ENCODE peak calls at places on chromosomes 2 and 18, in six cellular contexts. One of them, this sample, is unnamed.

GRCh38 chr2:42169869-42170465 is 814 bp downstream of the EML4 start:
- DNase-seq in neuronal stem cell: no peak
- DNase-seq in astrocyte: no peak
- DNase-seq in GM12865: peak
- DNase-seq in MM.1S: peak
- DNase-seq in T-helper 9 cell: no peak
- DNase-seq in this sample: no peak

GRCh38 chr2:127052068-127052770 is 54.7 kb downstream of the BIN1 start:
- DNase-seq in neuronal stem cell: no peak
- DNase-seq in astrocyte: no peak
- DNase-seq in GM12865: no peak
- DNase-seq in MM.1S: no peak
- DNase-seq in T-helper 9 cell: no peak
- DNase-seq in this sample: no peak

GRCh38 chr2:202056611-202057010 is 16.4 kb upstream of the KIAA2012 start:
- DNase-seq in neuronal stem cell: no peak
- DNase-seq in astrocyte: no peak
- DNase-seq in GM12865: peak
- DNase-seq in MM.1S: no peak
- DNase-seq in T-helper 9 cell: no peak
- DNase-seq in this sample: no peak

GRCh38 chr2:149223472-149224062 is 106.8 kb upstream of the LYPD6 start:
- DNase-seq in neuronal stem cell: no peak
- DNase-seq in astrocyte: no peak
- DNase-seq in GM12865: no peak
- DNase-seq in MM.1S: no peak
- DNase-seq in T-helper 9 cell: no peak
- DNase-seq in this sample: no peak

GRCh38 chr18:62183578-62184195 is 3.2 kb downstream of the PIGN start:
- DNase-seq in neuronal stem cell: peak
- DNase-seq in astrocyte: peak
- DNase-seq in GM12865: peak
- DNase-seq in MM.1S: peak
- DNase-seq in T-helper 9 cell: peak
- DNase-seq in this sample: no peak

GRCh38 chr2:29260151-29260772 is 145.0 kb downstream of the CLIP4 start:
- DNase-seq in neuronal stem cell: no peak
- DNase-seq in astrocyte: peak
- DNase-seq in GM12865: no peak
- DNase-seq in MM.1S: no peak
- DNase-seq in T-helper 9 cell: no peak
- DNase-seq in this sample: no peak

GRCh38 chr2:222568866-222569265 is 87.0 kb downstream of the FARSB start:
- DNase-seq in neuronal stem cell: no peak
- DNase-seq in astrocyte: peak
- DNase-seq in GM12865: no peak
- DNase-seq in MM.1S: no peak
- DNase-seq in T-helper 9 cell: no peak
- DNase-seq in this sample: no peak

GRCh38 chr2:20609349-20609994 is 41.4 kb downstream of the HS1BP3 start:
- DNase-seq in neuronal stem cell: no peak
- DNase-seq in astrocyte: peak
- DNase-seq in GM12865: no peak
- DNase-seq in MM.1S: no peak
- DNase-seq in T-helper 9 cell: no peak
- DNase-seq in this sample: no peak